ENCODE peak calls at places on chromosomes 13 and 19, in six cellular contexts. M is PC-3; E is astrocyte; U is CD8-positive, alpha-beta memory T cell; K is left ventricle myocardium inferior; J is CD4-positive, CD25-positive, alpha-beta regulatory T cell. Q is an unnamed sample.

GRCh38 chr13:44768233-44768632 is 192.1 kb upstream of the TSC22D1 start:
- DNase-seq in M (no peak), E (no peak), U (peak; percentile 36), K (no peak), J (no peak), Q (no peak)

GRCh38 chr19:56837492-56837891 is 3.0 kb downstream of the PEG3 start:
- DNase-seq in M (peak; percentile 65), E (no peak), U (no peak), K (peak; percentile 75), J (no peak), Q (no peak)

GRCh38 chr13:20073775-20074174 is 87.1 kb downstream of the GJA3 start:
- DNase-seq in M (no peak), E (no peak), U (no peak), K (no peak), J (no peak), Q (no peak)

GRCh38 chr13:62432906-62433305 is 1017.3 kb upstream of the PCDH20 start:
- DNase-seq in M (no peak), E (no peak), U (no peak), K (no peak), J (no peak), Q (no peak)

GRCh38 chr13:109273326-109273751 is 513.0 kb downstream of the IRS2 start:
- DNase-seq in M (peak; percentile 84), E (peak; percentile 46), U (no peak), K (no peak), J (no peak), Q (no peak)

GRCh38 chr19:37914908-37915307 is 7.9 kb downstream of the SIPA1L3 start:
- DNase-seq in M (no peak), E (no peak), U (no peak), K (no peak), J (no peak), Q (no peak)

GRCh38 chr19:45020071-45020470 is 18.8 kb upstream of the CLASRP start:
- DNase-seq in M (no peak), E (no peak), U (no peak), K (no peak), J (no peak), Q (no peak)

GRCh38 chr19:5108866-5109265 is 140.0 kb downstream of the KDM4B start:
- DNase-seq in M (no peak), E (no peak), U (no peak), K (no peak), J (no peak), Q (no peak)

GRCh38 chr13:67086260-67086659 is 143.9 kb downstream of the PCDH9 start:
- DNase-seq in M (no peak), E (peak; percentile 28), U (no peak), K (no peak), J (no peak), Q (no peak)

GRCh38 chr13:29934531-29935308 is 84.3 kb upstream of the UBL3 start:
- DNase-seq in M (peak; percentile 32), E (no peak), U (no peak), K (no peak), J (peak; percentile 15), Q (no peak)

GRCh38 chr19:4362871-4363545 is 19.6 kb downstream of the MPND start:
- DNase-seq in M (peak; percentile 34), E (no peak), U (no peak), K (no peak), J (no peak), Q (no peak)

GRCh38 chr19:32671883-32672282 is 3.1 kb downstream of the ANKRD27 start:
- DNase-seq in M (no peak), E (peak; percentile 37), U (no peak), K (no peak), J (no peak), Q (no peak)

GRCh38 chr19:30387311-30388115 is 15.3 kb downstream of the ZNF536 start:
- DNase-seq in M (no peak), E (no peak), U (no peak), K (peak; percentile 32), J (no peak), Q (no peak)

GRCh38 chr13:43020794-43021193 is 2.6 kb upstream of the DNAJC15 start:
- DNase-seq in M (peak; percentile 63), E (no peak), U (no peak), K (no peak), J (no peak), Q (no peak)

GRCh38 chr13:101811440-101811839 is 359.0 kb downstream of the ITGBL1 start:
- DNase-seq in M (no peak), E (no peak), U (no peak), K (no peak), J (no peak), Q (no peak)

DNA sequence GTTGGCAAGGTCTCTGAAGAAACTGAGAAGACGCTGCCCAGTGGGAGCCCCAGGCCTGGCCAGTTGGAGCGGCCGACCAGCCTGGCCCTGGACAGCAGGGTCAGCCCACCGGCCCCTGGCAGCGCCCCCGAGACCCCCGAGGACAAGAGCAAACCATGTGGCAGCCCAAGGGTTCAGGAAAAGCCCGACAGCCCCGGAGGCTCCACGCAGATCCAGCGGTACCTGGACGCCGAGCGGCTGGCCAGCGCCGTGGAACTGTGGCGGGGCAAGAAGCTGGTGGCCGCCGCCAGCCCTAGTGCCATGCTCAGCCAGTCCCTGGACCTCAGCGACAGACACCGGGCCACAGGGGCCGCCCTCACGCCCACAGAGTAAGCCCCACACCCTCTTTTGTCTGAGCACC is 20.1 kb upstream of the USE1 start:
- DNase-seq in M (no peak), E (no peak), U (no peak), K (no peak), J (no peak), Q (no peak)
- H3K36me3 ChIP-seq in M (peaks cover 15% of the 10 kb centered on the region), E (peaks cover 24% of the 10 kb centered on the region), U (peaks cover 49% of the 10 kb centered on the region), K (peaks cover 86% of the 10 kb centered on the region), J (peaks cover 71% of the 10 kb centered on the region), Q (peaks cover 33% of the 10 kb centered on the region)

GRCh38 chr13:110345701-110346100 is 38.6 kb downstream of the COL4A2 start:
- DNase-seq in M (no peak), E (no peak), U (no peak), K (no peak), J (no peak), Q (no peak)
- H3K4me1 ChIP-seq in M (peaks cover 65% of the 10 kb centered on the region), E (peaks cover 75% of the 10 kb centered on the region), U (peaks cover 6% of the 10 kb centered on the region), K (peaks cover 78% of the 10 kb centered on the region), J (peaks cover 3% of the 10 kb centered on the region), Q (peaks cover 2% of the 10 kb centered on the region)

DNA sequence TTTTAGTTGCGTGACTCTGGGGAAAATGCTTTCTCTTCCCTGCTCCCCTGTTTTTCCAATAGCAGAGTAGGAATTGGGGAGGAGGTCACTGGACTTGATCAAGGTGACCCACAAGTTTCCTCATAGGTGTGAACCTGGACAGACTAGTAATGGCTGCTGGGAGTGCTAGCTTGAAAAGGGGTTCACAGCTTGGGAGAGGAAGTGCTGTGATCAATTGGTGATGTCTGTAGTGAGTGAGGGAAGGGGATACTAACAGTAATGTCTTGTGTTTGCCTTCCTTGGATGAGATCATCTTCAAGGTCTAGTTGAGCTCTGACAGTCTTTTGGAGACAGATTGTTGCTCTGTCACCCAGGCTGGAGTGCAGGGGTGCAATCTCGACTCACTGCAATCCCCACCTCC is 1.7 kb downstream of the BCL2L12 start:
- DNase-seq in M (no peak), E (no peak), U (no peak), K (no peak), J (no peak), Q (no peak)
- H3K27ac ChIP-seq in M (no peak overlapping the region), E (no peak overlapping the region), U (peak overlapping the region; percentile 77), K (no peak overlapping the region), J (no peak overlapping the region), Q (no peak overlapping the region)

GRCh38 chr13:98795220-98795619 is 42.7 kb upstream of the SLC15A1 start:
- DNase-seq in M (no peak), E (no peak), U (no peak), K (no peak), J (no peak), Q (no peak)

GRCh38 chr13:98796191-98796590 is 43.7 kb upstream of the SLC15A1 start:
- DNase-seq in M (no peak), E (no peak), U (no peak), K (no peak), J (no peak), Q (no peak)

GRCh38 chr13:98796798-98797197 is 44.3 kb upstream of the SLC15A1 start:
- DNase-seq in M (no peak), E (no peak), U (no peak), K (no peak), J (no peak), Q (no peak)

GRCh38 chr13:98798849-98799645 is 46.6 kb upstream of the SLC15A1 start:
- DNase-seq in M (no peak), E (peak; percentile 49), U (no peak), K (no peak), J (no peak), Q (no peak)

GRCh38 chr13:98797456-98797855 is 45.0 kb upstream of the SLC15A1 start:
- DNase-seq in M (no peak), E (peak; percentile 46), U (no peak), K (no peak), J (no peak), Q (no peak)
- H3K36me3 ChIP-seq in M (no peaks in the 10 kb centered on the region), E (peaks cover 3% of the 10 kb centered on the region), U (peaks cover 23% of the 10 kb centered on the region), K (peaks cover 72% of the 10 kb centered on the region), J (peaks cover 65% of the 10 kb centered on the region), Q (peaks cover 28% of the 10 kb centered on the region)

GRCh38 chr13:40652588-40652940 is 13.9 kb downstream of the FOXO1 start:
- DNase-seq in M (no peak), E (no peak), U (no peak), K (no peak), J (peak; percentile 36), Q (no peak)

GRCh38 chr13:40651866-40652587 is 14.4 kb downstream of the FOXO1 start:
- DNase-seq in M (no peak), E (no peak), U (no peak), K (no peak), J (no peak), Q (no peak)

GRCh38 chr13:40656358-40656757 is 10.1 kb downstream of the FOXO1 start:
- DNase-seq in M (no peak), E (no peak), U (no peak), K (no peak), J (no peak), Q (no peak)

GRCh38 chr13:40657307-40657706 is 9.1 kb downstream of the FOXO1 start:
- DNase-seq in M (no peak), E (no peak), U (no peak), K (no peak), J (no peak), Q (no peak)

GRCh38 chr13:40653558-40654318 is 12.7 kb downstream of the FOXO1 start:
- DNase-seq in M (no peak), E (peak; percentile 68), U (peak; percentile 26), K (no peak), J (no peak), Q (no peak)
- H3K4me1 ChIP-seq in M (peaks cover 4% of the 10 kb centered on the region), E (peaks cover 4% of the 10 kb centered on the region), U (peaks cover 85% of the 10 kb centered on the region), K (peaks cover 78% of the 10 kb centered on the region), J (peaks cover 90% of the 10 kb centered on the region), Q (peaks cover 82% of the 10 kb centered on the region)

DNA sequence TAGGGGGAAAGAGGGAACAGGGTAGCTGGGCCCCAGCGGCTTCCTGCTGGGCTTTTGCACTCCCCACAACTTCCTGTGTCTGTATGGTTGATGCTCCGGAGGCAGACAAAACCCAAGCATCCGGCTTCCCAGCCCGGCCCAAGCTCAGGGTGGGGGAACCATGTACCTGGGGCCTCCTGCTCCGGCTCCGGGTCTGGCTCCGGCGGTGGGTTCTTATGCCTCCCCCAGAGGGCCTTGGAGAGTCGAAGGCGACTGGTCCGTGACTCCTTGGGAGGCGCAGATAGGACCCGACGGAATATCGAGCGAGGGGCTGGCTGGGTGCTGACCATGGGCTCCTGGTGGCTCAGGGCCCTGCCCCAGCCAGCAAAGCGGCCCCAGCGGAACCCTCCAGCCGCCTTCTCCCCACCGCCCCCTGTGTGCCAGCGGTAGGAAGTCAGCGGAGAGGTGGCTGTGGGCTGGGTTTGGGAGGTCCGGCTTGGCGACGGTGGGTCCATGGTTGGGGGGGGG is 426 bp downstream of the RASAL3 start:
- DNase-seq in M (no peak), E (no peak), U (peak; percentile 80), K (no peak), J (peak; percentile 80), Q (peak; percentile 82)
- H3K27ac ChIP-seq in M (no peak overlapping the region), E (no peak overlapping the region), U (peak overlapping the region; percentile 80), K (no peak overlapping the region), J (peak overlapping the region; percentile 88), Q (peak overlapping the region; percentile 91)

GRCh38 chr19:2209408-2209807 is 26.7 kb downstream of the PLEKHJ1 start:
- DNase-seq in M (no peak), E (no peak), U (no peak), K (no peak), J (no peak), Q (no peak)
- H3K36me3 ChIP-seq in M (peaks cover 5% of the 10 kb centered on the region), E (peaks cover 18% of the 10 kb centered on the region), U (peaks cover 11% of the 10 kb centered on the region), K (peaks cover 76% of the 10 kb centered on the region), J (peaks cover 18% of the 10 kb centered on the region), Q (peaks cover 87% of the 10 kb centered on the region)

Q was measured in naive thymus-derived CD4-positive, alpha-beta T cell.